ENCODE peak calls at places on chromosomes 12 and 14, in five cellular contexts. One of them, this sample, is unnamed.
A peak's percentile ranks its signal among the peaks of the same experiment; 100 is the strongest.

GRCh38 chr12:50686406-50686805 is 77.5 kb upstream of the ATF1 start:
- DNase-seq in GM12878: no peak
- DNase-seq in H1: no peak
- DNase-seq in HepG2: no peak
- DNase-seq in K562: no peak
- DNase-seq in this sample: no peak

GRCh38 chr14:32012062-32012461 is 65.0 kb upstream of the ARHGAP5 start:
- DNase-seq in GM12878: no peak
- DNase-seq in K562: no peak
- DNase-seq in HepG2: no peak
- DNase-seq in H1: no peak
- DNase-seq in this sample: no peak

GRCh38 chr14:76576047-76576741 is 185.1 kb upstream of the VASH1 start:
- DNase-seq in HepG2: no peak
- DNase-seq in GM12878: no peak
- DNase-seq in H1: no peak
- DNase-seq in K562: no peak
- DNase-seq in this sample: no peak

GRCh38 chr14:29039171-29039570 is 272.6 kb downstream of the FOXG1 start:
- DNase-seq in HepG2: no peak
- DNase-seq in K562: no peak
- DNase-seq in H1: no peak
- DNase-seq in GM12878: no peak
- DNase-seq in this sample: no peak

GRCh38 chr14:31926123-31926522 is 151.0 kb upstream of the ARHGAP5 start:
- DNase-seq in HepG2: peak; percentile 87
- DNase-seq in K562: peak; percentile 40
- DNase-seq in GM12878: no peak
- DNase-seq in H1: no peak
- DNase-seq in this sample: peak; percentile 54

GRCh38 chr14:58865520-58866281 is 227.9 kb downstream of the DACT1 start:
- DNase-seq in HepG2: no peak
- DNase-seq in K562: no peak
- DNase-seq in H1: no peak
- DNase-seq in GM12878: no peak
- DNase-seq in this sample: no peak

GRCh38 chr12:28966049-28966778 is 182.9 kb upstream of the FAR2 start:
- DNase-seq in H1: no peak
- DNase-seq in K562: no peak
- DNase-seq in HepG2: no peak
- DNase-seq in GM12878: no peak
- DNase-seq in this sample: no peak

GRCh38 chr14:105853089-105853906 is 326.9 kb downstream of the TMEM121 start:
- DNase-seq in HepG2: no peak
- DNase-seq in H1: no peak
- DNase-seq in K562: no peak
- DNase-seq in GM12878: peak; percentile 79
- DNase-seq in this sample: no peak

GRCh38 chr14:55838529-55839052 is 258.6 kb downstream of the KTN1 start:
- DNase-seq in H1: no peak
- DNase-seq in HepG2: no peak
- DNase-seq in K562: no peak
- DNase-seq in GM12878: no peak
- DNase-seq in this sample: no peak

GRCh38 chr12:107929436-107929835 is 154.9 kb downstream of the ASCL4 start:
- DNase-seq in GM12878: no peak
- DNase-seq in H1: no peak
- DNase-seq in HepG2: peak; percentile 35
- DNase-seq in K562: peak; percentile 62
- DNase-seq in this sample: peak; percentile 78

DNA sequence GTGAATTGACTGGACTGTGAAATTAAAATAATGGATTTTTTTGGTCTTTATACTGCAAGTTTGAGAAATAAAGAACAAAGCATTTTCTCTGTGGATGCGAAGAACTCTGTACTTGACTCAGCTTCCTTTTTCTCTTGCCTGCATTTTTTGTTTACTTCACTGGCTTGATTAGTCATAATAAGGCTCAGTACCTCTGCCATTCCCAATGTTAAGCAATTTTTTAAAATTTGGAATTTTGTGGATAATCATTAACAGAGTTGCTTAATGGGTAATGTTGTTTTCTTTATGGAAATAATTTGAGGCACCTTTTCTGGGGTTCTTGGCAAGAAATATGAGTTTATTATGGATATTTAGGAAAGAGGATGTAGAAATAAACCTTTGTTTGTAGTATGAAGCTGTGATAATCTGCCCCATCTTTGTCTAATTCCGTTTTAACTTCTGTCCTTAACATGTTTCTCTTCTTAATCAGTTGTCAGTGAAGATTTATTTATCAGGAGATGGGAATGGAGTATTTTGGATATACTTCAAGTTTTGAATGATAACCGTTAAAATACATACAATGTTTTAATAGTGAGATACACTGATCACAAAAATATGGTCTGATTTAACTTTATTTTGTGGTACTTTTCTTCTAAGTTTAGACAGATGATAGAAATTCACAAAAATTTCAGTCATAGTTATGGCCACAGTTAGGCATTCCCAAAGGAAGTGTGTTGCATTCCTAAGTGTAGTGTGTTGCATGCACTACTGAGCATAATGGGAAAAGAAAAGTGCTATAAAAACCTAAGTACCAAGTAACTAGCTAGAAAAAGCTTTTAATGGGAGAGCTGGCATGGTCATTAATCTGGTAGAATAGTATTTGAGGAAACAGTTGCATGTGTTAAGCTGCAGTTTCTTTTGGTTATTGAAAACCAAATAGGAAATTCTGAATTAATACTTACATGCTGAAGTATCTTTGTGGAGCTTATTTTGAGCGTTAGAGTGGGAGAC is 27.7 kb downstream of the WNK1 start:
- DNase-seq in K562: no peak
- DNase-seq in GM12878: no peak
- DNase-seq in H1: no peak
- DNase-seq in HepG2: peak; percentile 41
- DNase-seq in this sample: no peak
- H3K4me3 ChIP-seq in K562: no peak overlapping the region
- H3K4me3 ChIP-seq in GM12878: peak overlapping the region; percentile 50
- H3K4me3 ChIP-seq in H1: no peak overlapping the region
- H3K4me3 ChIP-seq in HepG2: no peak overlapping the region
- H3K4me3 ChIP-seq in this sample: no peak overlapping the region

DNA sequence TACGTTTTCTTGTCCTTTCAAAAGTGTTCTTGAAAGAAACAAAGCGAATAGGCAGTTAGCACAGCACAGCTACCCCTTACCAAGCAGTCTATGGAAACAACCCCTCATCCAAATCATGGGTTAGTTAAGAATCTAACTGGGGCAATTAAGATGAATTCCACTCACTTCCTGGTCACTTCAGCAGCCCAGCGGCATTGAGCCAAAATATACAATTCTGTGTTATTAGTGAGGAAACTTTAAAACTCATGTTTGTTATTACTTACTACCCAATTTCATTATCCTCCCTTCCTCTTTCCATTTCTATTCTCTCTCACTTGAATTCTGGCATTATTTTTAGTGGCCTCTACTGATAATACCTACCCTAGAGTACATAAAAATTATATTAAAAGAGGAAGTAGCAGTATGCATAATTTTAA is 121.4 kb downstream of the PPHLN1 start:
- DNase-seq in HepG2: no peak
- DNase-seq in H1: no peak
- DNase-seq in GM12878: no peak
- DNase-seq in K562: no peak
- DNase-seq in this sample: no peak
- TF ChIP-seq SP1 in HepG2: no peak
- TF ChIP-seq SP1 in H1: no peak
- TF ChIP-seq SP1 in GM12878: no peak
- TF ChIP-seq SP1 in K562: no peak
- TF ChIP-seq SP1 in this sample: no peak

GRCh38 chr12:3705349-3705675 is 47.6 kb downstream of the CRACR2A start:
- DNase-seq in K562: peak; percentile 8
- DNase-seq in HepG2: no peak
- DNase-seq in H1: no peak
- DNase-seq in GM12878: no peak
- DNase-seq in this sample: no peak
- H3K4me2 ChIP-seq in K562: no peak overlapping the region
- H3K4me2 ChIP-seq in HepG2: no peak overlapping the region
- H3K4me2 ChIP-seq in H1: no peak overlapping the region
- H3K4me2 ChIP-seq in GM12878: no peak overlapping the region
- H3K4me2 ChIP-seq in this sample: no peak overlapping the region

GRCh38 chr12:95944108-95944704 is 1.1 kb downstream of the AMDHD1 start:
- DNase-seq in HepG2: no peak
- DNase-seq in K562: no peak
- DNase-seq in H1: no peak
- DNase-seq in GM12878: no peak
- DNase-seq in this sample: no peak
- H3K4me3 ChIP-seq in HepG2: peak overlapping the region; percentile 86
- H3K4me3 ChIP-seq in K562: no peak overlapping the region
- H3K4me3 ChIP-seq in H1: no peak overlapping the region
- H3K4me3 ChIP-seq in GM12878: no peak overlapping the region
- H3K4me3 ChIP-seq in this sample: peak overlapping the region; percentile 76

GRCh38 chr12:2853626-2854025 is 3.2 kb downstream of the TEX52 start:
- DNase-seq in HepG2: peak; percentile 48
- DNase-seq in K562: peak; percentile 76
- DNase-seq in GM12878: no peak
- DNase-seq in H1: peak; percentile 82
- DNase-seq in this sample: peak; percentile 28
- TF ChIP-seq SP1 in HepG2: no peak
- TF ChIP-seq SP1 in K562: no peak
- TF ChIP-seq SP1 in GM12878: no peak
- TF ChIP-seq SP1 in H1: no peak
- TF ChIP-seq SP1 in this sample: no peak

DNA sequence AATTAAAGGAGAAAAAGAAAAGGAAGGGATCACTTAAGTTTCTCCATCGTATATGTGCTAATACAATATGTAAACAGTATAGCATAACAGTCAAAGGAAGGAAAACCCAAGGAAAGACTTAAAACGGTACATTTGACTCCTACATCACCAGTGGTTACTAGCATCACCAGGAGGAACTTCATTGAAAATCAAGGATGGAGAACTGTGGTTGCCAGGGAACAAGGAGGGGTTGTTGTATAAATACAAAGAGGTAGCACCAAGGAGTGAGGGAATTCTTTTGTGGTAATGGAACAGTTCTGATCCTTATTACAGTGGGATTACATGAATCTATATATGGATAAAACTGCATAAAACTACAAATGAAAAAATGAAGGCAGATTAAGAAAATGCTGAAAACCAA is 1.6 kb downstream of the ZFYVE26 start:
- DNase-seq in HepG2: no peak
- DNase-seq in K562: no peak
- DNase-seq in GM12878: no peak
- DNase-seq in H1: no peak
- DNase-seq in this sample: no peak
- H3K4me2 ChIP-seq in HepG2: peak overlapping the region; percentile 88
- H3K4me2 ChIP-seq in K562: peak overlapping the region; percentile 91
- H3K4me2 ChIP-seq in GM12878: peak overlapping the region; percentile 51
- H3K4me2 ChIP-seq in H1: peak overlapping the region; percentile 85
- H3K4me2 ChIP-seq in this sample: peak overlapping the region; percentile 95